ENCODE peak calls at places on chromosome 4, in six cellular contexts. Y, V, A, O, Q and J are unnamed samples.

GRCh38 chr4:129342820-129343219 is 246.9 kb downstream of the C4orf33 start:
- DNase-seq in A (peak), V (peak), Y (no peak), O (no peak), Q (peak), J (no peak)

GRCh38 chr4:77600521-77601451 is 4.8 kb upstream of the CXCL13 start:
- DNase-seq in O (no peak), V (peak), Y (no peak), A (peak), Q (peak), J (peak)

GRCh38 chr4:189547537-189547936 is 393.1 kb upstream of the FRG1 start:
- DNase-seq in Q (no peak), Y (no peak), A (no peak), O (no peak), V (no peak), J (no peak)

GRCh38 chr4:79290376-79290775 is 35.5 kb downstream of the NAA11 start:
- DNase-seq in V (no peak), O (no peak), Q (no peak), A (no peak), Y (no peak), J (no peak)

GRCh38 chr4:156898373-156899117 is 73.1 kb downstream of the PDGFC start:
- DNase-seq in Y (no peak), A (no peak), V (no peak), Q (peak), O (no peak), J (no peak)

GRCh38 chr4:153792007-153792892 is 3.4 kb upstream of the SFRP2 start:
- DNase-seq in Y (peak), Q (peak), O (peak), V (peak), A (peak), J (no peak)

GRCh38 chr4:156169011-156169410 is 215.3 kb upstream of the CTSO start:
- DNase-seq in Q (peak), A (peak), O (peak), Y (no peak), V (peak), J (no peak)

GRCh38 chr4:185640809-185641675 is 105.7 kb upstream of the PDLIM3 start:
- DNase-seq in O (no peak), Q (peak), A (peak), Y (no peak), V (peak), J (no peak)

GRCh38 chr4:84837751-84838150 is 128.7 kb downstream of the WDFY3 start:
- DNase-seq in Y (no peak), O (no peak), Q (no peak), A (no peak), V (no peak), J (no peak)

GRCh38 chr4:26163425-26164362 is 157.1 kb upstream of the RBPJ start:
- DNase-seq in O (no peak), V (no peak), A (no peak), Q (no peak), Y (no peak), J (no peak)

GRCh38 chr4:123587983-123588494 is 191.4 kb downstream of the SPRY1 start:
- DNase-seq in V (peak), O (peak), Y (no peak), A (peak), Q (peak), J (no peak)

GRCh38 chr4:88458091-88458740 is 1.3 kb downstream of the HERC5 start:
- DNase-seq in Q (no peak), Y (no peak), V (no peak), O (no peak), A (no peak), J (no peak)
- H3K4me3 ChIP-seq in Q (no peak), Y (peak), V (no peak), O (peak), A (no peak), J (peak)

DNA sequence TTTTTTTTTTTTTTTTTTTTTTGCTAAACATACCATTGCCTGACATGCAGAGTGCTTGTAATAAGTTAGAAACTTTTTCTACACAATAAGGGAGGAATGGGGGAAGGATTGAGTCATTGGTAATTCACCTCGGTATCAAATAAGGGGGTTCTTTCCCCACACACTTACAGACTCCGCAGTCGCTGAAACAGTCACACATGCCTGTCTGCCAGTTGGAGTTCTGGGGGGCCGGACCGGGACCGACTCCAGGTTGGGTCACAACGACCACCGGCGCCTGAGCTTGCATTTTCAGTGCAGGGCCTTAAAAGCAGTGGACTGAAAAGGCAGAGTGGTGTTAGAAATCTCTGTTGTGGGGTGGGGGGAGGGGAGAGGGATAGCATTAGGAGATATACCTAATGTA is 6.9 kb downstream of the PLAC8 start:
- DNase-seq in Q (no peak), Y (no peak), O (no peak), A (no peak), V (no peak), J (no peak)
- H3K4me3 ChIP-seq in Q (no peak), Y (no peak), O (no peak), A (no peak), V (no peak), J (no peak)

GRCh38 chr4:187128971-187129370 is 405.3 kb upstream of the FAT1 start:
- DNase-seq in O (no peak), V (no peak), A (peak), Y (no peak), Q (no peak), J (no peak)
- H3K4me3 ChIP-seq in O (no peak), V (no peak), A (no peak), Y (no peak), Q (no peak), J (no peak)

DNA sequence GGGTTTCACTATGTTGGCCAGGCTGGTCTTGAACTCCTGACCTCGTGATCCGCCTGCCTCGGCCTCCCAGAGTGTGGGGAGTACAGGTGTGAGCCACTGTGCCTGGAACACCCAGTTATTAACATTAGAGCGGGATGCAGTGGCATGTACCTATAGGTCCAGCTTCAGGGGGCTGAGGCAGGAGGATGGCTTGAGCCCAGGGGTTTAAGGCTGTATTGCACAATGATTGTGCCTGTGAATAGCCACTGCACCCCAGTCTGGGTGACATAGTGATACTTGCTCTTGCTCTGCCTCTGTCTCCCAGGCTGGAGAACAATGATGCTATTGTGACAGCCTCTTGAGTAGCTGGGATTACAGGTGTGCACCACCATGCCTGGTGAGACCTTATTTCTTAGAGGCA is 39.8 kb downstream of the FAM193A start:
- DNase-seq in Q (no peak), O (no peak), Y (no peak), V (no peak), A (no peak), J (no peak)
- H3K4me3 ChIP-seq in Q (no peak), O (no peak), Y (no peak), V (no peak), A (no peak), J (no peak)

GRCh38 chr4:165715989-165716388 is 157.0 kb upstream of the TLL1 start:
- DNase-seq in Y (no peak), A (no peak), V (peak), O (no peak), Q (no peak), J (no peak)

GRCh38 chr4:165715211-165715610 is 157.8 kb upstream of the TLL1 start:
- DNase-seq in A (no peak), Y (no peak), V (peak), Q (no peak), O (no peak), J (no peak)

GRCh38 chr4:165716472-165716871 is 156.6 kb upstream of the TLL1 start:
- DNase-seq in Y (no peak), Q (no peak), O (no peak), A (no peak), V (peak), J (no peak)

GRCh38 chr4:165711912-165712311 is 161.1 kb upstream of the TLL1 start:
- DNase-seq in V (peak), Y (no peak), Q (no peak), O (no peak), A (no peak), J (no peak)

DNA sequence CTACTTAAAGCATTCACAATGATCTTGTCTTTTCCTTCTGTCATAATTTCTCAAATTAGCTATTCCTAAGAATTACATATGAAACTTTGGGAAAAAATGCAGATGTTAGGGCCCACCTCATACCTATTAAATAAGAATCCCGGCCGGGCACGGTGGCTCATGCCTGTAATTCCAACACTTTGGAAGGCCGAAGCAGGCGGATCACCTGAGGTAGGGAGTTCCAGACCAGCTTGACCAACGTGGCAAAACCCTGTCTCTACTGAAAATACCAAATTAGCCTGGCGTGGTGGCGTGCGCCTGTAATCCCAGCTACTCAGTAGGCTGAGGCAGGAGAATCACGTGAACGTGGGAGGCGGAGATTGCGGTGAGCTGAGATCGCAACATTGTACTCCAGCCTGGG is 158.4 kb upstream of the TLL1 start:
- DNase-seq in Y (no peak), O (no peak), V (no peak), A (no peak), Q (no peak), J (no peak)
- H3K4me3 ChIP-seq in Y (no peak), O (no peak), V (no peak), A (no peak), Q (no peak), J (no peak)

GRCh38 chr4:180610317-180610716 is 1632.9 kb upstream of the TENM3 start:
- DNase-seq in A (no peak), Q (no peak), Y (no peak), O (no peak), V (no peak), J (no peak)
- H3K4me3 ChIP-seq in A (no peak), Q (no peak), Y (no peak), O (no peak), V (no peak), J (no peak)

GRCh38 chr4:25088342-25088952 is 57.7 kb upstream of the LGI2 start:
- DNase-seq in A (peak), Q (no peak), O (no peak), V (no peak), Y (no peak), J (no peak)

GRCh38 chr4:25090516-25090915 is 59.8 kb upstream of the LGI2 start:
- DNase-seq in A (peak), O (no peak), Y (no peak), Q (no peak), V (peak), J (no peak)

GRCh38 chr4:25095756-25096552 is 64.3 kb downstream of the SEPSECS start:
- DNase-seq in O (no peak), A (no peak), Q (peak), Y (no peak), V (no peak), J (no peak)

GRCh38 chr4:25089058-25089763 is 58.5 kb upstream of the LGI2 start:
- DNase-seq in A (no peak), V (no peak), Q (no peak), Y (no peak), O (no peak), J (no peak)

DNA sequence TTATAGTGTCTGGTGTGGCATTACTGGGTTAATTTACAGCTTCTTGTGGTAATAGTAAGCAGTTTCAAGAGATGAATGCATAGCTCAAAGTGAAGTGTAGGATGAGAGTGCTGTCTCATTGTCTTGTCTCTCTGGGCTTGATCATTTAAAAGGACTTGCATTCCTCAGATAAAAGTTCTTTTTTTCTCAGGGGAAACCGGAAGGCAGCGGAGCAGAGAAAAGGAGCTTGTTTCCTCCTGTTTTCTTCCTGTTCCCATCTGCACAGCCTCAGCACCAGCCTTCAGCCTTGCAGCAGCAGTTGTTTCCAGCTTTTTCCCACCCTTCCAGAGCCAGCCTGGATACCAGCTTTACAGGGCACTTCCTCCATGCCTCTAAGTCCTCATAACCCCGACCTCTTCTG is 61.4 kb upstream of the LGI2 start:
- DNase-seq in Q (no peak), O (no peak), A (no peak), Y (no peak), V (no peak), J (no peak)
- H3K4me3 ChIP-seq in Q (no peak), O (no peak), A (no peak), Y (no peak), V (no peak), J (no peak)